ENCODE peak calls at places on chromosome 7, in eight cellular contexts. J is SW480, D is T-helper 17 cell, E is Caki2, T is GM12878, A is WERI-Rb-1, Y is A549, H is anterior cingulate cortex. O is an unnamed sample.

GRCh38 chr7:158821173-158822021 is 7.9 kb downstream of the ESYT2 start:
- DNase-seq in J (peak), D (no peak), E (peak), T (no peak), A (no peak), Y (peak), H (no peak), O (no peak)

GRCh38 chr7:156019308-156019707 is 207.0 kb upstream of the SHH start:
- DNase-seq in J (no peak), D (no peak), E (no peak), T (no peak), A (no peak), Y (no peak), H (no peak), O (no peak)

GRCh38 chr7:82087099-82087498 is 317.3 kb upstream of the HGF start:
- DNase-seq in J (no peak), D (no peak), E (no peak), T (no peak), A (no peak), Y (no peak), H (no peak), O (no peak)

GRCh38 chr7:112370436-112370835 is 79.8 kb upstream of the IFRD1 start:
- DNase-seq in J (no peak), D (no peak), E (no peak), T (no peak), A (no peak), Y (no peak), H (no peak), O (no peak)

GRCh38 chr7:25326466-25327156 is 98.3 kb upstream of the NPVF start:
- DNase-seq in J (no peak), D (no peak), E (no peak), T (no peak), A (no peak), Y (no peak), H (no peak), O (no peak)

GRCh38 chr7:84194484-84195260 is at the start of gene SEMA3A:
- DNase-seq in J (peak), D (no peak), E (peak), T (no peak), A (peak), Y (peak), H (peak), O (peak)

GRCh38 chr7:140005754-140006503 is 56.8 kb downstream of the PARP12 start:
- DNase-seq in J (peak), D (no peak), E (no peak), T (no peak), A (peak), Y (peak), H (no peak), O (no peak)

GRCh38 chr7:52017802-52018679 is 701.4 kb upstream of the COBL start:
- DNase-seq in J (peak), D (no peak), E (peak), T (no peak), A (peak), Y (peak), H (no peak), O (no peak)

GRCh38 chr7:140571537-140572122 is 69.0 kb downstream of the DENND2A start:
- DNase-seq in J (no peak), D (no peak), E (no peak), T (no peak), A (no peak), Y (peak), H (no peak), O (no peak)

GRCh38 chr7:117008849-117009531 is 55.7 kb downstream of the ST7 start:
- DNase-seq in J (peak), D (no peak), E (no peak), T (no peak), A (no peak), Y (no peak), H (no peak), O (no peak)